ENCODE peak calls at places on chromosomes 5 and 9, in four cellular contexts. One of them, this sample, is unnamed.

GRCh38 chr9:16105576-16105975 is 552.7 kb downstream of the CCDC171 start:
- DNase-seq in H1: peak
- DNase-seq in H9: no peak
- DNase-seq in IMR-90: peak
- DNase-seq in this sample: no peak

GRCh38 chr9:105681724-105682123 is 12.6 kb upstream of the TMEM38B start:
- DNase-seq in H1: no peak
- DNase-seq in H9: no peak
- DNase-seq in IMR-90: peak
- DNase-seq in this sample: peak

GRCh38 chr5:78504726-78505431 is 143.7 kb downstream of the LHFPL2 start:
- DNase-seq in H1: no peak
- DNase-seq in H9: no peak
- DNase-seq in IMR-90: peak
- DNase-seq in this sample: peak

GRCh38 chr5:128406863-128407262 is 131.2 kb downstream of the FBN2 start:
- DNase-seq in H1: no peak
- DNase-seq in H9: no peak
- DNase-seq in IMR-90: peak
- DNase-seq in this sample: peak

GRCh38 chr5:179264053-179264540 is 81.2 kb downstream of the ADAMTS2 start:
- DNase-seq in H1: peak
- DNase-seq in H9: peak
- DNase-seq in IMR-90: no peak
- DNase-seq in this sample: no peak

GRCh38 chr9:38202335-38202938 is 133.4 kb upstream of the SHB start:
- DNase-seq in H1: peak
- DNase-seq in H9: no peak
- DNase-seq in IMR-90: no peak
- DNase-seq in this sample: no peak

GRCh38 chr9:89463986-89464901 is 33.7 kb downstream of the SEMA4D start:
- DNase-seq in H1: no peak
- DNase-seq in H9: no peak
- DNase-seq in IMR-90: no peak
- DNase-seq in this sample: no peak

GRCh38 chr5:10691826-10692785 is 68.9 kb downstream of the DAP start:
- DNase-seq in H1: no peak
- DNase-seq in H9: no peak
- DNase-seq in IMR-90: peak
- DNase-seq in this sample: peak

GRCh38 chr5:42951169-42951846 is 88.8 kb downstream of the ANXA2R start:
- DNase-seq in H1: no peak
- DNase-seq in H9: no peak
- DNase-seq in IMR-90: peak
- DNase-seq in this sample: no peak

GRCh38 chr5:16992006-16992405 is 55.9 kb upstream of the MYO10 start:
- DNase-seq in H1: no peak
- DNase-seq in H9: no peak
- DNase-seq in IMR-90: peak
- DNase-seq in this sample: peak

GRCh38 chr5:80246995-80247729 is 8.7 kb downstream of the SERINC5 start:
- DNase-seq in H1: no peak
- DNase-seq in H9: peak
- DNase-seq in IMR-90: peak
- DNase-seq in this sample: peak

GRCh38 chr5:67536892-67537291 is 340.3 kb upstream of the CD180 start:
- DNase-seq in H1: no peak
- DNase-seq in H9: no peak
- DNase-seq in IMR-90: no peak
- DNase-seq in this sample: peak

GRCh38 chr5:91074615-91075014 is 308.5 kb downstream of the ARRDC3 start:
- DNase-seq in H1: no peak
- DNase-seq in H9: no peak
- DNase-seq in IMR-90: peak
- DNase-seq in this sample: peak

GRCh38 chr5:168747987-168748777 is 169.0 kb upstream of the PANK3 start:
- DNase-seq in H1: peak
- DNase-seq in H9: peak
- DNase-seq in IMR-90: no peak
- DNase-seq in this sample: no peak

GRCh38 chr5:179901462-179901861 is 6.2 kb downstream of the TBC1D9B start:
- DNase-seq in H1: no peak
- DNase-seq in H9: no peak
- DNase-seq in IMR-90: no peak
- DNase-seq in this sample: no peak

GRCh38 chr9:95486318-95486717 is 30.5 kb downstream of the PTCH1 start:
- DNase-seq in H1: no peak
- DNase-seq in H9: no peak
- DNase-seq in IMR-90: no peak
- DNase-seq in this sample: no peak

GRCh38 chr5:160442824-160443431 is 21.3 kb downstream of the PTTG1 start:
- DNase-seq in H1: no peak
- DNase-seq in H9: no peak
- DNase-seq in IMR-90: no peak
- DNase-seq in this sample: no peak

GRCh38 chr9:91416086-91416712 is 7.4 kb downstream of the NFIL3 start:
- DNase-seq in H1: no peak
- DNase-seq in H9: no peak
- DNase-seq in IMR-90: peak
- DNase-seq in this sample: peak

GRCh38 chr5:69374911-69375446 is 5.4 kb downstream of the RAD17 start:
- DNase-seq in H1: no peak
- DNase-seq in H9: no peak
- DNase-seq in IMR-90: no peak
- DNase-seq in this sample: no peak

GRCh38 chr5:16664368-16664767 is 47.6 kb upstream of the RETREG1 start:
- DNase-seq in H1: no peak
- DNase-seq in H9: no peak
- DNase-seq in IMR-90: no peak
- DNase-seq in this sample: no peak

GRCh38 chr5:165497707-165498106 is 1992.3 kb downstream of the MAT2B start:
- DNase-seq in H1: no peak
- DNase-seq in H9: peak
- DNase-seq in IMR-90: peak
- DNase-seq in this sample: no peak

GRCh38 chr9:88387733-88388202 is 476 bp upstream of the SPIN1 start:
- DNase-seq in H1: no peak
- DNase-seq in H9: no peak
- DNase-seq in IMR-90: peak
- DNase-seq in this sample: peak

GRCh38 chr5:40082313-40082712 is 597.4 kb upstream of the PTGER4 start:
- DNase-seq in H1: no peak
- DNase-seq in H9: no peak
- DNase-seq in IMR-90: no peak
- DNase-seq in this sample: no peak

DNA sequence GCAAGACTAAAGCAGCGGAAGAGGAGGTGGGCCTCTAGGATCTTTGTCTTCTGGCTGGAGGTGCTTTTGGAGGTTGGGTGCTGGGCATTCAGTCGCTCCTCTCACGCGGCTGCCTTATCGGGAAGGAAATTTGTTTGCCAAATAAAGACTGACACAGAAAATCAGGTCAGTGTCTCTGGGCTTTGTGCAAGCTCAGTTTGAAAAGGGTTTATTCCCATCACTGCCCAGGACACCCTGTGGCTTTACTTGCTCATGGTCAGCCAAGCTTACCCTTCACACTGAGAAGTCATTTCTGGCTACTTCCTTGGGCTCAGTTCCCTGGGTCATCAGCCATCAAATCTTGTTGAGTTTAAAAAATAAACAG is 10.5 kb downstream of the SLC2A8 start:
- DNase-seq in H1: no peak
- DNase-seq in H9: no peak
- DNase-seq in IMR-90: no peak
- DNase-seq in this sample: no peak
- H3K14ac ChIP-seq in H1: no peak
- H3K14ac ChIP-seq in H9: no peak
- H3K14ac ChIP-seq in IMR-90: no peak
- H3K14ac ChIP-seq in this sample: no peak

GRCh38 chr5:6584727-6585126 is 48.1 kb downstream of the NSUN2 start:
- DNase-seq in H1: no peak
- DNase-seq in H9: no peak
- DNase-seq in IMR-90: no peak
- DNase-seq in this sample: no peak

GRCh38 chr5:6584101-6584645 is 48.7 kb downstream of the NSUN2 start:
- DNase-seq in H1: no peak
- DNase-seq in H9: no peak
- DNase-seq in IMR-90: no peak
- DNase-seq in this sample: no peak

GRCh38 chr5:6582507-6583048 is 50.3 kb downstream of the NSUN2 start:
- DNase-seq in H1: no peak
- DNase-seq in H9: peak
- DNase-seq in IMR-90: no peak
- DNase-seq in this sample: no peak

GRCh38 chr5:6581559-6582426 is 51.1 kb downstream of the NSUN2 start:
- DNase-seq in H1: no peak
- DNase-seq in H9: no peak
- DNase-seq in IMR-90: no peak
- DNase-seq in this sample: no peak

DNA sequence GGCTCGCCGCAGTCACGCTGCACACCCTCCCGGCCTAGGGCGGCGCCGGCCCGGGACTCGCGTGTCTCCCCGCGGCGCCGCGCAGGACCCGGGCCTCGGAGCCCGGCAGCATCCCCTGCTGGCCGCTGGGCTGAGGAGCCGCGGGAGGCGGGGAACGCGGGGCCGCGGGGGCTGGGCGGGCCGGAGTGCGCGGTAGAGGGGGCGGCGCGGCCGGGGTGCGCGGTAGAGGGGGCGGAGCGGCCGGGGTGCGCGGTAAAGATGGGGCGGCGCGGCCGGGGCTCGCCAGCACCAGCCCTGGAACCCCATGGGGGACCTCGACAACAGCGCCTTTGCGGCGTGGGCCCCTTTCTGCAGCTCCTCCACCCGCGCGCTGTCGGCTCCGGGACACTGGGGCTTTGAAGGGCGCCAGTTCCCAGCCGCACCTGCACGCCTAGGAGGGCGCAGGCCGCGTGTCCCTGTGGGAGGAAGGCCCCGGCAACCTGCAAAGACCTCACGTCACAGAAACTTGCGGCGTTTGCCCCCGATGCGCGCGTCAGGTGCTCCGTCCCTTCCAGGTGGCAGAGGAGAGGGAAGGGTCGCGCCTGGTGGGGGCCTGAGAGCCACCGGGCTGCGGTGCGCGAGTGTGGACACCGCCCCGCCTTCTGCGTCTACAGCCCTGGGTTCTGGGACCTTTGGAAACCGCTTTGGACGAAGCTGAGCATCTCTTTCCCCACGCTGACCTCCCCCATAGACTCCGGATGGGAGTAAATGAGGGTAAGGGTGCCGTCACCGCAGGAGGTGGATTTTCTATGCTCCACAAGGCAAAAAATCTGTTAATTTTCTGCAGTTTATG is 49.6 kb downstream of the NSUN2 start:
- DNase-seq in H1: peak
- DNase-seq in H9: peak
- DNase-seq in IMR-90: no peak
- DNase-seq in this sample: peak
- H2BK5ac ChIP-seq in H1: no peak
- H2BK5ac ChIP-seq in H9: no peak
- H2BK5ac ChIP-seq in IMR-90: no peak
- H2BK5ac ChIP-seq in this sample: no peak

DNA sequence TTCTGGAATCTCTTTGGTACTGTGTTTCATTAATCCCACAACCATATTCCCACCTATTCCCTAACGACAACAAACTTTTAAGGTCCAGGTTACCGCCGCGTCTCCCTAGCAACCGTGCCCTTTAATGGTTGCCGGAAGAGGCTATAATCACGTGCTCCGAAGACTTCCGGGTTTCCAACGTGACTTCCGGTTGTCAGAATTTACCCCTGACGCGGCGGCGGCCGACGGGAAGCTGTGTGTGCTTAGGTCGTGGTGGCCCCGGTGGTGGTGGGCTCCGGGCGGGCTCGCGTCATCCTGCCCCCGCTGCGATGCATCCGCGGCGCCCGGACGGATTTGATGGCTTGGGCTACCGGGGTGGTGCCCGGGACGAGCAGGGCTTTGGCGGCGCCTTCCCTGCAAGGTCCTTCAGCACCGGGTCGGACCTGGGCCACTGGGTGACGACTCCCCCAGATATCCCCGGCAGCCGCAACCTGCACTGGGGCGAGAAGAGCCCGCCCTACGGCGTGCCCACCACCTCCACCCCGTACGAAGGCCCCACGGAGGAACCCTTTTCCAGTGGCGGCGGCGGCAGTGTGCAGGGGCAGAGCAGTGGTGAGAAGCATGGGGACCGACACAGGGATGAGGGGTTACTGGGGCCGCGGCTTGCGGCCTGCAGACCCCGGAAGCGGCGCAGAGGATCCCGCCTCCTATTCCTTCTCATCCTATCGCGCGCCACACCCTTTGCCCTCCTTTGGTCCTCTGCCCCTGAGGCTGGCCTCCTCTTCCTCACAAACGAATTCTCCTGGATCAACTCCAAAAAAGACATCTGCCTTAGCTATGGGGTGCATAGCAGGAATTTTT is at the start of gene SLC25A46:
- DNase-seq in H1: peak
- DNase-seq in H9: peak
- DNase-seq in IMR-90: peak
- DNase-seq in this sample: peak
- H3K14ac ChIP-seq in H1: no peak
- H3K14ac ChIP-seq in H9: peak
- H3K14ac ChIP-seq in IMR-90: peak
- H3K14ac ChIP-seq in this sample: no peak

DNA sequence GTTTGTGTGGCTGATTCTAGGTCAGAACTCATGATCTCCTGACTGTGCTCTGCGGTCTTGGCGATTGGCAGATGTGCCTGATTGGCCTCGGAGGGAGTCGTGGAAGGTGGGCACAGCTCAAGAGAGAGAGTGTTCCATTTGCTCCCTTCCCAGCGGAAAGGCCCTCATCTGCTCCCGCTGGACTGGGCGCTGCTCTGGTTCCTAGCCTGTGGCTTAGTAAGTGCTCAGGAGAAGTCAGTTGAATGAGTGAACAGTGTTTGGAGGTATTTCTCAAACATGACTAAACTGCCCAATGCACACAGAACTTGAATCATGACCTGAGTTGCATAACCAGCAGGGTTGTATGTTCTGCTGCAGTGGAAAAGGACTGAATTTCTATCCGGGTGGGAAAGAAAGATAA is 120.2 kb upstream of the PITX1 start:
- DNase-seq in H1: no peak
- DNase-seq in H9: no peak
- DNase-seq in IMR-90: peak
- DNase-seq in this sample: peak
- H2BK5ac ChIP-seq in H1: no peak
- H2BK5ac ChIP-seq in H9: no peak
- H2BK5ac ChIP-seq in IMR-90: no peak
- H2BK5ac ChIP-seq in this sample: no peak

This sample was measured in mesenchymal stem cell.